ENCODE peak calls at places on chromosome 6, in seven cellular contexts. Z, D, L, K, U, M and Y are unnamed samples.

GRCh38 chr6:72446427-72446826 is 175.4 kb upstream of the KCNQ5 start:
- DNase-seq in M (no peak), D (no peak), K (no peak), L (peak), U (no peak), Z (no peak), Y (peak)

GRCh38 chr6:89311853-89312531 is 3.1 kb downstream of the GABRR2 start:
- DNase-seq in L (peak), M (no peak), U (peak), K (peak), D (no peak), Z (no peak), Y (peak)

GRCh38 chr6:12030993-12031550 is 19.0 kb downstream of the HIVEP1 start:
- DNase-seq in Z (no peak), L (peak), U (no peak), K (peak), M (no peak), D (no peak), Y (peak)

GRCh38 chr6:91562955-91563354 is 976.1 kb upstream of the MAP3K7 start:
- DNase-seq in K (no peak), U (no peak), M (no peak), Z (no peak), L (peak), D (no peak), Y (no peak)

GRCh38 chr6:41228616-41229015 is 467 bp downstream of the TREML4 start:
- DNase-seq in M (no peak), Z (no peak), D (no peak), U (no peak), L (no peak), K (no peak), Y (no peak)

GRCh38 chr6:34396518-34396917 is 4.0 kb upstream of the NUDT3 start:
- DNase-seq in U (no peak), M (no peak), D (no peak), L (no peak), K (no peak), Z (no peak), Y (no peak)

GRCh38 chr6:17354700-17355403 is 38.5 kb upstream of the CAP2 start:
- DNase-seq in Z (no peak), U (no peak), M (peak), D (peak), L (peak), K (peak), Y (peak)

GRCh38 chr6:141316236-141316635 is 816.5 kb upstream of the GJE1 start:
- DNase-seq in K (no peak), L (no peak), Z (no peak), D (no peak), M (no peak), U (no peak), Y (no peak)

GRCh38 chr6:74755748-74756147 is 450.1 kb downstream of the COL12A1 start:
- DNase-seq in M (no peak), Z (no peak), L (no peak), K (no peak), D (no peak), U (no peak), Y (no peak)

GRCh38 chr6:38034269-38034914 is 214.9 kb downstream of the ZFAND3 start:
- DNase-seq in M (no peak), K (peak), U (peak), Z (no peak), L (peak), D (peak), Y (peak)

GRCh38 chr6:142784344-142784743 is 160.6 kb downstream of the HIVEP2 start:
- DNase-seq in K (no peak), M (no peak), D (no peak), L (no peak), Z (no peak), U (no peak), Y (no peak)

GRCh38 chr6:157561929-157562810 is 181.2 kb downstream of the ZDHHC14 start:
- DNase-seq in D (peak), Z (no peak), L (no peak), M (no peak), U (no peak), K (no peak), Y (no peak)

GRCh38 chr6:13522639-13523038 is 35.2 kb upstream of the GFOD1 start:
- DNase-seq in U (peak), Z (no peak), K (peak), D (no peak), M (no peak), L (no peak), Y (peak)

GRCh38 chr6:100479180-100480035 is 14.7 kb upstream of the SIM1 start:
- DNase-seq in D (peak), K (peak), L (peak), M (peak), U (no peak), Z (no peak), Y (peak)

GRCh38 chr6:39073471-39074355 is 25.1 kb downstream of the GLP1R start:
- DNase-seq in L (no peak), K (no peak), U (no peak), Z (no peak), M (no peak), D (no peak), Y (no peak)

GRCh38 chr6:1190361-1190760 is 121.5 kb upstream of the FOXQ1 start:
- DNase-seq in M (peak), D (no peak), L (peak), K (peak), U (no peak), Z (no peak), Y (peak)

GRCh38 chr6:83467620-83468036 is 36.8 kb upstream of the ME1 start:
- DNase-seq in U (no peak), L (no peak), Z (no peak), K (no peak), M (no peak), D (peak), Y (no peak)

GRCh38 chr6:166989427-166990034 is 9.7 kb upstream of the CEP43 start:
- DNase-seq in U (no peak), M (peak), D (peak), K (peak), L (peak), Z (no peak), Y (peak)

GRCh38 chr6:166656269-166657206 is 29.5 kb upstream of the RPS6KA2 start:
- DNase-seq in M (no peak), L (peak), Z (no peak), K (peak), D (no peak), U (no peak), Y (peak)

GRCh38 chr6:121686611-121687023 is 251.2 kb downstream of the GJA1 start:
- DNase-seq in K (no peak), M (no peak), Z (no peak), D (no peak), U (no peak), L (no peak), Y (no peak)

GRCh38 chr6:113351183-113351834 is 505.8 kb upstream of the MARCKS start:
- DNase-seq in Z (no peak), U (no peak), M (no peak), L (peak), K (no peak), D (no peak), Y (peak)

GRCh38 chr6:25014806-25015560 is 79.2 kb upstream of the RIPOR2 start:
- DNase-seq in Z (no peak), D (no peak), M (no peak), U (peak), L (peak), K (peak), Y (peak)

GRCh38 chr6:149237464-149237863 is 80.0 kb upstream of the TAB2 start:
- DNase-seq in D (no peak), M (no peak), K (no peak), U (no peak), L (no peak), Z (no peak), Y (no peak)

GRCh38 chr6:82006027-82006738 is 241.4 kb downstream of the IBTK start:
- DNase-seq in D (peak), Z (no peak), L (peak), U (no peak), M (no peak), K (peak), Y (peak)

GRCh38 chr6:5287205-5287965 is 26.1 kb downstream of the FARS2 start:
- DNase-seq in M (no peak), K (peak), D (no peak), Z (no peak), U (no peak), L (peak), Y (peak)

GRCh38 chr6:97069363-97069762 is 144.8 kb downstream of the KLHL32 start:
- DNase-seq in D (no peak), M (no peak), Z (no peak), U (no peak), K (no peak), L (no peak), Y (no peak)

GRCh38 chr6:37369321-37370196 is 15.8 kb downstream of the RNF8 start:
- DNase-seq in Z (no peak), D (no peak), U (no peak), L (peak), M (no peak), K (peak), Y (no peak)

GRCh38 chr6:69801225-69801624 is 4.4 kb upstream of the LMBRD1 start:
- DNase-seq in D (peak), K (no peak), M (no peak), U (no peak), L (no peak), Z (no peak), Y (no peak)

GRCh38 chr6:131281471-131282270 is 146.4 kb downstream of the AKAP7 start:
- DNase-seq in U (peak), M (no peak), D (no peak), K (no peak), L (peak), Z (peak), Y (no peak)

GRCh38 chr6:134400941-134401340 is 83.0 kb upstream of the SGK1 start:
- DNase-seq in Z (no peak), D (no peak), U (no peak), M (no peak), K (no peak), L (no peak), Y (no peak)

GRCh38 chr6:129849456-129849855 is 11.7 kb downstream of the TMEM244 start:
- DNase-seq in Z (no peak), K (peak), L (peak), M (no peak), U (peak), D (no peak), Y (peak)

GRCh38 chr6:156890627-156891300 is 113.6 kb downstream of the ARID1B start:
- DNase-seq in L (peak), M (no peak), U (no peak), D (no peak), K (no peak), Z (no peak), Y (peak)

GRCh38 chr6:145904878-145905277 is 59.3 kb downstream of the SHPRH start:
- DNase-seq in K (peak), Z (no peak), U (no peak), L (no peak), D (no peak), M (no peak), Y (no peak)

GRCh38 chr6:21931641-21932335 is 338.2 kb downstream of the SOX4 start:
- DNase-seq in D (no peak), Z (no peak), U (no peak), K (no peak), M (no peak), L (peak), Y (peak)

GRCh38 chr6:3843379-3844096 is 5.6 kb upstream of the FAM50B start:
- DNase-seq in Z (no peak), L (no peak), K (no peak), U (no peak), D (no peak), M (no peak), Y (peak)